ENCODE peak calls at places on chromosomes 16 and 17, in seven cellular contexts. D is head of caudate nucleus, R is iPS DF 6.9, U is COR-L47, Y is hippocampal formation, K is NCI-H2029, F is hypothalamus. I is an unnamed sample.

GRCh38 chr16:13997933-13998332 is 73.2 kb upstream of the MRTFB start:
- DNase-seq in D (no peak), F (no peak), R (no peak), K (peak), Y (no peak), U (peak), I (peak)

GRCh38 chr17:78128616-78129384 is at the start of gene TMC6:
- DNase-seq in D (peak), K (no peak), U (peak), Y (peak), R (no peak), F (no peak), I (peak)

GRCh38 chr16:4314532-4315184 is 1.2 kb upstream of the GLIS2 start:
- DNase-seq in D (no peak), Y (no peak), R (no peak), F (no peak), K (no peak), U (no peak), I (no peak)

GRCh38 chr17:35315283-35315682 is 58.1 kb downstream of the SLFN11 start:
- DNase-seq in D (no peak), R (no peak), F (no peak), K (no peak), Y (no peak), U (no peak), I (no peak)

GRCh38 chr16:14356064-14356463 is 274.0 kb downstream of the PARN start:
- DNase-seq in R (no peak), Y (no peak), F (no peak), D (no peak), U (no peak), K (no peak), I (no peak)

GRCh38 chr16:24511174-24511573 is 28.2 kb upstream of the RBBP6 start:
- DNase-seq in U (no peak), Y (no peak), D (no peak), K (no peak), R (no peak), F (no peak), I (no peak)

GRCh38 chr17:53627511-53627910 is 195.2 kb upstream of the KIF2B start:
- DNase-seq in D (no peak), Y (no peak), R (no peak), F (no peak), U (no peak), K (no peak), I (no peak)

GRCh38 chr16:46918905-46919792 is 35.0 kb downstream of the GPT2 start:
- DNase-seq in F (no peak), R (no peak), U (no peak), Y (no peak), D (peak), K (peak), I (peak)

GRCh38 chr16:1929105-1929504 is 10.9 kb upstream of the HS3ST6 start:
- DNase-seq in R (no peak), D (no peak), Y (no peak), U (no peak), F (no peak), K (peak), I (no peak)

GRCh38 chr17:79473111-79473835 is 137.6 kb downstream of the RBFOX3 start:
- DNase-seq in D (no peak), U (no peak), R (no peak), K (no peak), Y (no peak), F (no peak), I (no peak)

GRCh38 chr17:9346296-9346926 is 229.2 kb downstream of the STX8 start:
- DNase-seq in F (no peak), U (no peak), K (no peak), Y (no peak), R (no peak), D (no peak), I (no peak)

GRCh38 chr17:79907855-79908254 is 68.6 kb upstream of the CBX4 start:
- DNase-seq in K (no peak), R (no peak), F (no peak), D (no peak), Y (no peak), U (no peak), I (no peak)

GRCh38 chr16:674968-675883 is at the start of gene RHBDL1:
- DNase-seq in K (no peak), Y (no peak), R (no peak), U (no peak), D (peak), F (no peak), I (no peak)